ENCODE peak calls at places on chromosomes 12 and 14, in eight cellular contexts. Q, B, F, E, L, G, U and P are unnamed samples.

GRCh38 chr14:27917896-27918295 is 848.7 kb upstream of the FOXG1 start:
- DNase-seq in Q (no peak), U (no peak), F (no peak), L (no peak), G (peak; percentile 28), B (no peak), E (no peak), P (no peak)

GRCh38 chr12:64390275-64390851 is at the start of gene C12orf56:
- DNase-seq in U (no peak), G (peak; percentile 91), L (peak; percentile 16), E (peak; percentile 36), Q (no peak), F (peak; percentile 1), B (no peak), P (no peak)

GRCh38 chr12:2169964-2170363 is 117.2 kb downstream of the CACNA1C start:
- DNase-seq in E (no peak), B (no peak), U (no peak), L (peak; percentile 70), F (no peak), G (no peak), Q (no peak), P (no peak)

GRCh38 chr12:3275171-3276041 is 198.2 kb downstream of the TSPAN9 start:
- DNase-seq in Q (peak; percentile 77), L (peak; percentile 75), U (peak; percentile 66), B (peak; percentile 51), F (peak; percentile 60), E (peak; percentile 33), G (peak; percentile 89), P (peak; percentile 67)

GRCh38 chr12:112822056-112822455 is 30.5 kb downstream of the RPH3A start:
- DNase-seq in G (peak; percentile 30), L (no peak), E (no peak), F (no peak), Q (no peak), B (no peak), U (no peak), P (no peak)

GRCh38 chr12:132479938-132480619 is 9.9 kb upstream of the FBRSL1 start:
- DNase-seq in L (no peak), F (no peak), Q (no peak), U (no peak), E (no peak), G (no peak), B (no peak), P (no peak)

GRCh38 chr12:116142936-116143882 is 134.3 kb downstream of the MED13L start:
- DNase-seq in Q (no peak), B (no peak), L (peak; percentile 81), F (no peak), G (no peak), E (no peak), U (no peak), P (no peak)

GRCh38 chr14:39765676-39766075 is 333.4 kb upstream of the FBXO33 start:
- DNase-seq in G (no peak), B (no peak), L (no peak), E (no peak), U (no peak), F (no peak), Q (no peak), P (no peak)

GRCh38 chr14:24887623-24888304 is 162.2 kb downstream of the STXBP6 start:
- DNase-seq in B (no peak), F (no peak), L (no peak), Q (no peak), G (no peak), U (no peak), E (no peak), P (no peak)

GRCh38 chr14:57753821-57754220 is 112.1 kb downstream of the SLC35F4 start:
- DNase-seq in L (no peak), E (no peak), F (no peak), U (no peak), G (no peak), Q (no peak), B (no peak), P (no peak)

GRCh38 chr12:57069522-57069921 is 9.1 kb downstream of the NEMP1 start:
- DNase-seq in U (peak; percentile 16), Q (peak; percentile 76), G (peak; percentile 92), B (no peak), L (peak; percentile 95), E (peak; percentile 78), F (no peak), P (peak; percentile 44)

GRCh38 chr12:5096241-5096880 is 52.7 kb downstream of the KCNA5 start:
- DNase-seq in Q (no peak), L (peak; percentile 23), G (no peak), U (no peak), E (no peak), F (no peak), B (no peak), P (no peak)